ENCODE peak calls at places on chromosomes 3 and 15, in four cellular contexts. One of them, this sample, is unnamed. For H3K27me3, the result is how much of the 10 kb centered on the place peaks cover.

GRCh38 chr3:14634763-14635400 is 16.7 kb upstream of the CCDC174 start:
- DNase-seq in NT2/D1: no peak
- DNase-seq in lung: no peak
- DNase-seq in dorsolateral prefrontal cortex: no peak
- DNase-seq in this sample: no peak

GRCh38 chr3:192467230-192468186 is 259.8 kb downstream of the FGF12 start:
- DNase-seq in NT2/D1: peak
- DNase-seq in lung: peak
- DNase-seq in dorsolateral prefrontal cortex: peak
- DNase-seq in this sample: peak

GRCh38 chr15:75107509-75107904 is 84.1 kb downstream of the PPCDC start:
- DNase-seq in NT2/D1: no peak
- DNase-seq in lung: no peak
- DNase-seq in dorsolateral prefrontal cortex: no peak
- DNase-seq in this sample: no peak

GRCh38 chr15:80934761-80935221 is 54.8 kb downstream of the MESD start:
- DNase-seq in NT2/D1: peak
- DNase-seq in lung: no peak
- DNase-seq in dorsolateral prefrontal cortex: no peak
- DNase-seq in this sample: peak

GRCh38 chr3:112042842-112043280 is 8.3 kb downstream of the TMPRSS7 start:
- DNase-seq in NT2/D1: no peak
- DNase-seq in lung: no peak
- DNase-seq in dorsolateral prefrontal cortex: no peak
- DNase-seq in this sample: no peak

GRCh38 chr15:52078197-52078875 is 34.2 kb downstream of the BCL2L10 start:
- DNase-seq in NT2/D1: no peak
- DNase-seq in lung: no peak
- DNase-seq in dorsolateral prefrontal cortex: no peak
- DNase-seq in this sample: no peak

GRCh38 chr3:125105116-125105515 is 49.3 kb upstream of the HEG1 start:
- DNase-seq in NT2/D1: no peak
- DNase-seq in lung: no peak
- DNase-seq in dorsolateral prefrontal cortex: no peak
- DNase-seq in this sample: no peak

GRCh38 chr3:159001711-159002110 is 199.9 kb downstream of the MFSD1 start:
- DNase-seq in NT2/D1: no peak
- DNase-seq in lung: no peak
- DNase-seq in dorsolateral prefrontal cortex: no peak
- DNase-seq in this sample: no peak

GRCh38 chr3:86990171-86990733 is 697 bp downstream of the VGLL3 start:
- DNase-seq in NT2/D1: peak
- DNase-seq in lung: no peak
- DNase-seq in dorsolateral prefrontal cortex: no peak
- DNase-seq in this sample: peak

GRCh38 chr15:39887832-39888231 is 32.2 kb downstream of the GPR176 start:
- DNase-seq in NT2/D1: no peak
- DNase-seq in lung: no peak
- DNase-seq in dorsolateral prefrontal cortex: peak
- DNase-seq in this sample: peak

GRCh38 chr3:123449986-123450474 is 1.1 kb upstream of the ADCY5 start:
- DNase-seq in NT2/D1: no peak
- DNase-seq in lung: no peak
- DNase-seq in dorsolateral prefrontal cortex: peak
- DNase-seq in this sample: no peak

GRCh38 chr3:113531826-113532697 is at the start of gene SIDT1:
- DNase-seq in NT2/D1: no peak
- DNase-seq in lung: peak
- DNase-seq in dorsolateral prefrontal cortex: no peak
- DNase-seq in this sample: peak

GRCh38 chr3:110656394-110656793 is 415.2 kb upstream of the NECTIN3 start:
- DNase-seq in NT2/D1: no peak
- DNase-seq in lung: no peak
- DNase-seq in dorsolateral prefrontal cortex: no peak
- DNase-seq in this sample: no peak

GRCh38 chr3:67804089-67804488 is 149.7 kb upstream of the SUCLG2 start:
- DNase-seq in NT2/D1: no peak
- DNase-seq in lung: no peak
- DNase-seq in dorsolateral prefrontal cortex: no peak
- DNase-seq in this sample: no peak

GRCh38 chr3:59654120-59654952 is 604.5 kb upstream of the CFAP20DC start:
- DNase-seq in NT2/D1: no peak
- DNase-seq in lung: peak
- DNase-seq in dorsolateral prefrontal cortex: no peak
- DNase-seq in this sample: no peak

GRCh38 chr3:170079466-170080165 is 41.8 kb downstream of the GPR160 start:
- DNase-seq in NT2/D1: no peak
- DNase-seq in lung: no peak
- DNase-seq in dorsolateral prefrontal cortex: no peak
- DNase-seq in this sample: no peak

GRCh38 chr3:120560304-120561250 is 35.6 kb upstream of the NDUFB4 start:
- DNase-seq in NT2/D1: no peak
- DNase-seq in lung: no peak
- DNase-seq in dorsolateral prefrontal cortex: no peak
- DNase-seq in this sample: no peak

GRCh38 chr3:159884661-159885402 is 103.8 kb upstream of the IL12A start:
- DNase-seq in NT2/D1: no peak
- DNase-seq in lung: no peak
- DNase-seq in dorsolateral prefrontal cortex: no peak
- DNase-seq in this sample: no peak

GRCh38 chr3:101143002-101143401 is 149.8 kb upstream of the ABI3BP start:
- DNase-seq in NT2/D1: no peak
- DNase-seq in lung: no peak
- DNase-seq in dorsolateral prefrontal cortex: no peak
- DNase-seq in this sample: no peak

GRCh38 chr15:82091636-82092140 is 45.9 kb upstream of the MEX3B start:
- DNase-seq in NT2/D1: no peak
- DNase-seq in lung: no peak
- DNase-seq in dorsolateral prefrontal cortex: no peak
- DNase-seq in this sample: no peak

GRCh38 chr3:192794216-192794615 is 66.9 kb upstream of the FGF12 start:
- DNase-seq in NT2/D1: no peak
- DNase-seq in lung: no peak
- DNase-seq in dorsolateral prefrontal cortex: no peak
- DNase-seq in this sample: no peak

GRCh38 chr15:90664650-90665287 is 52.4 kb upstream of the BLM start:
- DNase-seq in NT2/D1: no peak
- DNase-seq in lung: peak
- DNase-seq in dorsolateral prefrontal cortex: no peak
- DNase-seq in this sample: peak

GRCh38 chr15:73686781-73687256 is 2.6 kb downstream of the CD276 start:
- DNase-seq in NT2/D1: no peak
- DNase-seq in lung: no peak
- DNase-seq in dorsolateral prefrontal cortex: no peak
- DNase-seq in this sample: no peak

GRCh38 chr3:42732829-42733459 is 30.3 kb upstream of the HHATL start:
- DNase-seq in NT2/D1: no peak
- DNase-seq in lung: no peak
- DNase-seq in dorsolateral prefrontal cortex: no peak
- DNase-seq in this sample: no peak

GRCh38 chr3:155001289-155002007 is 78.7 kb upstream of the MME start:
- DNase-seq in NT2/D1: no peak
- DNase-seq in lung: no peak
- DNase-seq in dorsolateral prefrontal cortex: no peak
- DNase-seq in this sample: no peak

GRCh38 chr3:53518495-53518981 is 24.1 kb downstream of the CACNA1D start:
- DNase-seq in NT2/D1: no peak
- DNase-seq in lung: no peak
- DNase-seq in dorsolateral prefrontal cortex: no peak
- DNase-seq in this sample: no peak

GRCh38 chr3:120348065-120348980 is 831 bp downstream of the LRRC58 start:
- DNase-seq in NT2/D1: no peak
- DNase-seq in lung: no peak
- DNase-seq in dorsolateral prefrontal cortex: no peak
- DNase-seq in this sample: no peak

GRCh38 chr3:193240850-193241706 is at the start of gene PLAAT1:
- DNase-seq in NT2/D1: peak
- DNase-seq in lung: peak
- DNase-seq in dorsolateral prefrontal cortex: no peak
- DNase-seq in this sample: peak

GRCh38 chr15:59347915-59348314 is 24.8 kb downstream of the MYO1E start:
- DNase-seq in NT2/D1: no peak
- DNase-seq in lung: no peak
- DNase-seq in dorsolateral prefrontal cortex: no peak
- DNase-seq in this sample: no peak

GRCh38 chr15:65355983-65356353 is 21.8 kb downstream of the IGDCC3 start:
- DNase-seq in NT2/D1: no peak
- DNase-seq in lung: no peak
- DNase-seq in dorsolateral prefrontal cortex: no peak
- DNase-seq in this sample: no peak
- H3K27me3 ChIP-seq in NT2/D1: under half
- H3K27me3 ChIP-seq in lung: under half
- H3K27me3 ChIP-seq in dorsolateral prefrontal cortex: under half
- H3K27me3 ChIP-seq in this sample: under half

DNA sequence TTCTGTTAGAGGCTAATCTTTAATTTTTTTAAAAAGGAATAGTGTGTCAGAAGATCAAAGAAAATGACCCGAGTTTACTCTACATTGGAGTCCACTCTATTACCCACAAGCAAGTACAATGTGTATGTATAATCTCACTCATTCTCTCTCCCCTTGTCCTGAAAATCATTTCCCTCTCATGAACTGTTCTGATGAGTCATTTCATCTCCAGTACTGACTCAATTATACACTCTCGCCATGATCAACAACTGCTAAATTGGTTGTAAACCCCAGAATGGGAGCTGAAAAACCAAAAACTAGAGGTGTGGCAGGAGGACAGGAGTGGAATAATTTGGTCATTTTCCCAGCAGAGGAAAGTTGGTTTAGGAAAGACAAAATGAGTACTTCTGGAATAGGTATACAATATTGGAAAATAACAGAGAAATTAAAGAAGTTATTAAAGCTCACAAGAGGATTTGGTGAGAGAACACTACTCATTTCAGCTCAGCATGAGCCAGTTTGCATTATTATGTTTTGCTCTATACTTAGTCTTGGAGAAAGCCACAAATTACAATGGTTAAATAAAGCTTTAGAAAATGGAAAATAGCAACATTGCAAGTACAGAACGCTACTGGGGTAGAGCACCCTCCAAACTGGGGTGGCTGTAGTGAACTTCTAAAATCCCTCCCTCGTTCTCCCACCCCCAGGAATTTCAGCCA is 144.3 kb upstream of the PFN2 start:
- DNase-seq in NT2/D1: no peak
- DNase-seq in lung: no peak
- DNase-seq in dorsolateral prefrontal cortex: no peak
- DNase-seq in this sample: no peak
- H3K27me3 ChIP-seq in NT2/D1: under half
- H3K27me3 ChIP-seq in lung: under half
- H3K27me3 ChIP-seq in dorsolateral prefrontal cortex: under half
- H3K27me3 ChIP-seq in this sample: under half

DNA sequence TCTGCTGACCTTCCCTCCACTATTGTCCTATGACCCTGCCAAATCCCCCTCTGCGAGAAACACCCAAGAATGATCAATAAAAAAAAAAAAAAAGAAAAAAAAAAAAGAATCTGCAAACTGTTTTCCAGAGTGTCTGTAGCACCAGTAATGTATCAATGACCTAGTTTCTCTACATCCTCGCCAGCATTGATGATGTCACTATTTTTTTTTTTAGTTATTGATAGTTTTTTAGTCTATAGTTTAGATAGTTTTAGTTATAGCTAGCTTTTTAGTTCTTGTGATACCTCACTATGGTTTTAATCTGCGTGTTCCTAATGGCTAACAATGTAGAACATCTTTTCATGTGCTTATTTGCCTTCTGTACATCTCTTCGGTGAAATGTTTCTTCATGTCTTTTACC is 36.1 kb upstream of the XIRP1 start:
- DNase-seq in NT2/D1: no peak
- DNase-seq in lung: no peak
- DNase-seq in dorsolateral prefrontal cortex: no peak
- DNase-seq in this sample: no peak
- H3K27me3 ChIP-seq in NT2/D1: under half
- H3K27me3 ChIP-seq in lung: under half
- H3K27me3 ChIP-seq in dorsolateral prefrontal cortex: under half
- H3K27me3 ChIP-seq in this sample: under half

GRCh38 chr3:102485701-102486100 is 50.9 kb downstream of the ZPLD1 start:
- DNase-seq in NT2/D1: no peak
- DNase-seq in lung: no peak
- DNase-seq in dorsolateral prefrontal cortex: no peak
- DNase-seq in this sample: no peak
- H3K27me3 ChIP-seq in NT2/D1: under half
- H3K27me3 ChIP-seq in lung: under half
- H3K27me3 ChIP-seq in dorsolateral prefrontal cortex: under half
- H3K27me3 ChIP-seq in this sample: under half

GRCh38 chr15:96415513-96416217 is 85.2 kb downstream of the NR2F2 start:
- DNase-seq in NT2/D1: no peak
- DNase-seq in lung: no peak
- DNase-seq in dorsolateral prefrontal cortex: no peak
- DNase-seq in this sample: no peak
- H3K27me3 ChIP-seq in NT2/D1: half or more
- H3K27me3 ChIP-seq in lung: under half
- H3K27me3 ChIP-seq in dorsolateral prefrontal cortex: half or more
- H3K27me3 ChIP-seq in this sample: under half

GRCh38 chr3:10771486-10772225 is 44.4 kb upstream of the SLC6A11 start:
- DNase-seq in NT2/D1: no peak
- DNase-seq in lung: no peak
- DNase-seq in dorsolateral prefrontal cortex: no peak
- DNase-seq in this sample: no peak
- H3K27me3 ChIP-seq in NT2/D1: under half
- H3K27me3 ChIP-seq in lung: under half
- H3K27me3 ChIP-seq in dorsolateral prefrontal cortex: under half
- H3K27me3 ChIP-seq in this sample: under half

GRCh38 chr15:96404560-96404959 is 74.1 kb downstream of the NR2F2 start:
- DNase-seq in NT2/D1: no peak
- DNase-seq in lung: no peak
- DNase-seq in dorsolateral prefrontal cortex: no peak
- DNase-seq in this sample: no peak
- H3K27me3 ChIP-seq in NT2/D1: under half
- H3K27me3 ChIP-seq in lung: under half
- H3K27me3 ChIP-seq in dorsolateral prefrontal cortex: under half
- H3K27me3 ChIP-seq in this sample: under half

GRCh38 chr3:99875925-99876781 is 58.5 kb downstream of the CMSS1 start:
- DNase-seq in NT2/D1: peak
- DNase-seq in lung: peak
- DNase-seq in dorsolateral prefrontal cortex: peak
- DNase-seq in this sample: peak
- H3K27me3 ChIP-seq in NT2/D1: under half
- H3K27me3 ChIP-seq in lung: under half
- H3K27me3 ChIP-seq in dorsolateral prefrontal cortex: under half
- H3K27me3 ChIP-seq in this sample: under half

GRCh38 chr15:70397816-70398215 is 300.1 kb upstream of the TLE3 start:
- DNase-seq in NT2/D1: no peak
- DNase-seq in lung: no peak
- DNase-seq in dorsolateral prefrontal cortex: no peak
- DNase-seq in this sample: no peak
- H3K27me3 ChIP-seq in NT2/D1: under half
- H3K27me3 ChIP-seq in lung: under half
- H3K27me3 ChIP-seq in dorsolateral prefrontal cortex: under half
- H3K27me3 ChIP-seq in this sample: under half

This sample was measured in thyroid gland.